ENCODE peak calls at places on chromosome 19, in four cellular contexts. V is A673, F is epithelial cell of esophagus, U is ovary. H is an unnamed sample.

GRCh38 chr19:44653977-44654784 is 10.5 kb downstream of the PVR start:
- DNase-seq in V (peak; percentile 17), F (peak; percentile 72), U (peak; percentile 47), H (peak; percentile 67)

GRCh38 chr19:2278504-2279158 is 3.3 kb downstream of the PEAK3 start:
- DNase-seq in V (no peak), F (no peak), U (no peak), H (no peak)

GRCh38 chr19:19213822-19214558 is 2.2 kb downstream of the NCAN start:
- DNase-seq in V (peak; percentile 64), F (no peak), U (no peak), H (no peak)

GRCh38 chr19:12527034-12527836 is 24.0 kb downstream of the ZNF564 start:
- DNase-seq in V (peak; percentile 22), F (peak; percentile 32), U (no peak), H (peak; percentile 62)

GRCh38 chr19:44570984-44571684 is 41.7 kb upstream of the CEACAM20 start:
- DNase-seq in V (peak; percentile 88), F (peak; percentile 83), U (peak; percentile 40), H (peak; percentile 91)

GRCh38 chr19:2546128-2547032 is 70.5 kb downstream of the GADD45B start:
- DNase-seq in V (no peak), F (no peak), U (peak; percentile 52), H (peak; percentile 55)

GRCh38 chr19:43675269-43675879 is 5.4 kb upstream of the PLAUR start:
- DNase-seq in V (no peak), F (peak; percentile 100), U (no peak), H (no peak)

GRCh38 chr19:13181747-13182388 is 31.7 kb downstream of the IER2 start:
- DNase-seq in V (peak; percentile 57), F (peak; percentile 28), U (peak; percentile 68), H (peak; percentile 77)

GRCh38 chr19:41877916-41878905 is 1.1 kb downstream of the CD79A start:
- DNase-seq in V (no peak), F (no peak), U (no peak), H (no peak)

GRCh38 chr19:33550741-33551140 is 29.1 kb upstream of the PEPD start:
- DNase-seq in V (no peak), F (no peak), U (no peak), H (no peak)

GRCh38 chr19:42066075-42066754 is 3.8 kb downstream of the GRIK5 start:
- DNase-seq in V (peak; percentile 36), F (peak; percentile 61), U (no peak), H (peak; percentile 17)

GRCh38 chr19:37943480-37943879 is 36.5 kb downstream of the SIPA1L3 start:
- DNase-seq in V (no peak), F (no peak), U (no peak), H (no peak)

GRCh38 chr19:19817357-19817756 is 4.2 kb downstream of the ZNF506 start:
- DNase-seq in V (no peak), F (no peak), U (no peak), H (no peak)

GRCh38 chr19:7852851-7853759 is 21.1 kb downstream of the PRR36 start:
- DNase-seq in V (peak; percentile 73), F (peak; percentile 81), U (peak; percentile 73), H (peak; percentile 64)

GRCh38 chr19:19224852-19225494 is 13.2 kb downstream of the NCAN start:
- DNase-seq in V (peak; percentile 90), F (peak; percentile 66), U (no peak), H (peak; percentile 54)

GRCh38 chr19:42276821-42277220 is 7.8 kb downstream of the CIC start:
- DNase-seq in V (no peak), F (peak; percentile 73), U (no peak), H (no peak)

GRCh38 chr19:13417054-13417453 is 89.2 kb downstream of the CACNA1A start:
- DNase-seq in V (no peak), F (no peak), U (no peak), H (no peak)

GRCh38 chr19:44856438-44857083 is 10.5 kb downstream of the NECTIN2 start:
- DNase-seq in V (no peak), F (no peak), U (no peak), H (no peak)

GRCh38 chr19:49808762-49809154 is 4.3 kb downstream of the FUZ start:
- DNase-seq in V (peak; percentile 94), F (peak; percentile 83), U (peak; percentile 98), H (peak; percentile 91)

GRCh38 chr19:49809155-49809986 is 3.7 kb downstream of the FUZ start:
- DNase-seq in V (peak; percentile 61), F (no peak), U (peak; percentile 64), H (peak; percentile 19)

GRCh38 chr19:49807174-49807830 is 5.8 kb downstream of the FUZ start:
- DNase-seq in V (no peak), F (no peak), U (no peak), H (no peak)

GRCh38 chr19:49806613-49806946 is 6.5 kb downstream of the FUZ start:
- DNase-seq in V (no peak), F (no peak), U (no peak), H (no peak)

DNA sequence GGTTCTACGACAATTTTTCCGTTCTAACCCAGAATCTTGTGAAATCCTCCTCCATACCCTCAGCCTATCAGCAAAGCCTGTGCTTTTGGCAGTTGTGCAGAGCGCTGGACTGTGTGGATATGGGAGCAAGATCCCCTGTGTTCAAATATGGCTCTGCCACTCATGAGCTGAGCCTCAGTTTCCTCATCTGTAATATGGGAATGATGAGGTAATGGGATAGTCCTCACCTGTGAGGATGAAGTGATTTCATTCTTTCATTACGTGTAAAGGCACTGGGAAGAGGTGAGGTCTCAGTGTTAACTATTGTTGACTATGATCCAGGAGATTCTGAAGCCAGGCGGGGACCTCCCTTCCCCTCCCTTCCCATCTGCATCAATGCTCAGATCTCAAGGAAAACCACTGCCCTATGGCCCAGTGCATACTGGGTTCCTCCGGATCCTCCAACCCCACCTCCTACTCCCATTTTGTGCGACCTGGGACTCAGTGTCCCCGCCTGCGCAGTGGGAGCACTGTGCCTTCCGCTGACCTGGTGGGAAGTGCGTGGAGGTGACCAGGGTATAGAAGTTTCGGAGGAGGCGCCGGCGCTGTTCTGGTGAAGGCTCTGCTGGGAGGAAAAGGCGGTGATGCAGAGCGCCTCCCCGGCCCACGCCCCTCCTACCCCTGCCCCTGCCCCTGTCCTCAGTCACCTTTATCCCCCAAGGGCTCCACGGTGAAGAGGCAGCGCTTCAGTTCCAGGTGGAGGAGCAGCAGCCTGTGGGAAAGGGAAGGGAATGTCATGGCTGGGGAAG is 5.0 kb downstream of the FUZ start:
- DNase-seq in V (no peak), F (no peak), U (no peak), H (no peak)
- H3K4me3 ChIP-seq in V (peak overlapping the region; percentile 52), F (no peak overlapping the region), U (peak overlapping the region; percentile 81), H (peak overlapping the region; percentile 60)

GRCh38 chr19:46404039-46404883 is 9.1 kb downstream of the CCDC8 start:
- DNase-seq in V (peak; percentile 71), F (peak; percentile 51), U (peak; percentile 82), H (peak; percentile 61)
- TF ChIP-seq CTCF in V (peak; percentile 45), F (no peak), U (no peak), H (no peak)

DNA sequence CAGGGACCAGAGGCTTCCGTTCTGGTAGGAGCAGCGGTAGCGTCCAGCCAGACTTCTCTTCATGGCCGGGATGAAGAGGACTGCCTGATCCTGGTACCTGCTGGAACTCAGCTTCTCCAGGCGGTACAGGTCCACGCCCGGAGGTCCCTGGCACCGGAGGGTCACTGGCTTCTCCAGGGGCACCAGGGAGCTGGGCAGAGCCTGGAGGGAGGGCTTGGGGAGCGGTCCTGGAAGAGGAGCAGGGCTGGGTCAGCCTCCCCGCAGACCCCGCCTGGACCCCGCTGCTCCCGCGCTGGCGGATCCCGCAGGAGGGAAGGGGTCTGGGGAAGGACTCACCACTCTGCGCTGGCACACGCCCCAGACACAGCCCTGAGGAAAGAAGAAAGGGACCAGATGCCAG is 5.9 kb downstream of the GP6 start:
- DNase-seq in V (peak; percentile 15), F (no peak), U (no peak), H (no peak)
- H3K4me3 ChIP-seq in V (no peak overlapping the region), F (no peak overlapping the region), U (no peak overlapping the region), H (no peak overlapping the region)

GRCh38 chr19:29855771-29856510 is 44.1 kb downstream of the CCNE1 start:
- DNase-seq in V (no peak), F (no peak), U (no peak), H (no peak)

GRCh38 chr19:29855087-29855486 is 43.3 kb downstream of the CCNE1 start:
- DNase-seq in V (no peak), F (no peak), U (no peak), H (no peak)

GRCh38 chr19:29858621-29859020 is 46.8 kb downstream of the CCNE1 start:
- DNase-seq in V (no peak), F (no peak), U (no peak), H (no peak)

GRCh38 chr19:29860492-29860891 is 48.7 kb downstream of the CCNE1 start:
- DNase-seq in V (peak; percentile 28), F (no peak), U (no peak), H (no peak)

GRCh38 chr19:29858000-29858596 is 46.3 kb downstream of the CCNE1 start:
- DNase-seq in V (peak; percentile 22), F (peak; percentile 39), U (no peak), H (no peak)
- TF ChIP-seq CTCF in V (peak; percentile 64), F (peak; percentile 73), U (no peak), H (peak; percentile 50)

DNA sequence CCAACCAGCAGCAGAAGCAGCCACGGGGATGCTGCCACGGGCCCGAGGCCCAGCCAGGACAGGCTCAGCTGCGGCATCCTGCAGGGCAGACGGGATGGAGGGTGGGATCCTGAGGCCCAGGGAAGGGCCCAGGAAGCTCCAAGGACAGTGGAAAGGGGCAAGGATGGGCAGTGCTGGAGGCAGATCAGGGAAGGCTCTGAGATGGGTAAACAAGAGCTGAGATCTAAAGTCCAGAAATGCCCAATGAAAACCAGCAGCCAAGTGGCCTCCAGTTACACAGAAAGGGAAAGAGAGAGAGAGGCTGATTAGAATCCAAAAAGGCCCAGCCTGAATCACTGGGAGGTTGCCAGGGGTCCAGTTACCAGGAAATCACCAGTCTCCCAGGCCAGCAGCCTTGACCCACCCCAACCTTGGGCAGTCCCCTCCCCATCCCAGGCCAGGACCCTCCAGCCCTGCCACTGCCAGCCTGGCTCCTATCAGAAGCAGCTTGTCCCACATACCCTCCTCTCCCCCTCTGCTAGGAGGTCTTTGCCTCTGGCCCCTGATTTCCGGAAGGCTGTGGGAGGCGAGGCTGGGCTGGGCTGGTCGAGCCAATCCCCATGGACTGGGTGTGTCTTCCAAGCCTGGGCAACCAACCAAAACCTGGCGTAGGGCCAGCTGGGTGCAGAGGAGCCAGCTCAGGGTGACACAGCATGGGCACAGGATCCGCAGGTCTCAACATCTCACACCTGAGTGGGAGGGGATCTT is at the start of gene CYP4F11:
- DNase-seq in V (peak; percentile 44), F (peak; percentile 50), U (peak; percentile 26), H (peak; percentile 5)
- H3K4me3 ChIP-seq in V (no peak within 1 kb of the TSS), F (no peak within 1 kb of the TSS), U (no peak within 1 kb of the TSS), H (no peak within 1 kb of the TSS)

GRCh38 chr19:10855879-10856522 is 7.8 kb downstream of the C19orf38 start:
- DNase-seq in V (peak; percentile 45), F (peak; percentile 47), U (no peak), H (peak; percentile 28)
- TF ChIP-seq CTCF in V (peak; percentile 62), F (peak; percentile 64), U (no peak), H (peak; percentile 67)

DNA sequence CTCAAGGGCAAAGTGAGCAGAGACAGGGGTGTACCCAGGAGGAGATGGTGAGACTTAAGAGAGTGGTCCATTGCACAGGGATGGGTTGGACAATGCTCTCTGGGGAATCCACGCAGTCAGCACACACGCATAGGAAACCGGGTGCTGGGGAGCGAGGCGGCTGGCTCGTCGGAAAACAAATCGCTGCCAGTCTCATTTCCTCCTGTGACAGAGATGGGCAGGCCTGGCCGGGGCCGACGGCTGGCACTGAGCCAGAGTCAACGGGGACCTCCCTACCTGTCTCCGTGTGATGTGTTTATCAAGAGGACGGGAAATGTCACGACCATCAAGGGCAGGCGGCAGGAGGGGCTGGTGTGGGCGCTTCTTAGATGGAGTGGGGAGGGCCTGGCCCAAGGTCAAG is 27.3 kb downstream of the PTPRS start:
- DNase-seq in V (no peak), F (no peak), U (no peak), H (no peak)
- H3K4me3 ChIP-seq in V (no peak overlapping the region), F (no peak overlapping the region), U (no peak overlapping the region), H (no peak overlapping the region)